ENCODE peak calls at places on chromosomes 6 and 20, in eight cellular contexts. One of them, this sample, is unnamed.

GRCh38 chr20:45069261-45069660 is 31.7 kb downstream of the KCNS1 start:
- DNase-seq in AML-193: no peak
- DNase-seq in HS-5: no peak
- DNase-seq in endothelial cell: no peak
- DNase-seq in iPS DF 19.7: no peak
- DNase-seq in GM23338: no peak
- DNase-seq in fibroblast of the conjunctiva: no peak
- DNase-seq in substantia nigra: no peak
- DNase-seq in this sample: no peak

GRCh38 chr6:47153066-47153755 is 111.1 kb upstream of the ADGRF1 start:
- DNase-seq in AML-193: no peak
- DNase-seq in HS-5: peak
- DNase-seq in endothelial cell: no peak
- DNase-seq in iPS DF 19.7: peak
- DNase-seq in GM23338: peak
- DNase-seq in fibroblast of the conjunctiva: no peak
- DNase-seq in substantia nigra: no peak
- DNase-seq in this sample: no peak

GRCh38 chr6:132491303-132491702 is 21.6 kb downstream of the STX7 start:
- DNase-seq in AML-193: no peak
- DNase-seq in HS-5: no peak
- DNase-seq in endothelial cell: no peak
- DNase-seq in iPS DF 19.7: no peak
- DNase-seq in GM23338: no peak
- DNase-seq in fibroblast of the conjunctiva: no peak
- DNase-seq in substantia nigra: no peak
- DNase-seq in this sample: no peak

GRCh38 chr6:84709121-84709520 is 55.3 kb downstream of the TBX18 start:
- DNase-seq in AML-193: no peak
- DNase-seq in HS-5: no peak
- DNase-seq in endothelial cell: peak
- DNase-seq in iPS DF 19.7: no peak
- DNase-seq in GM23338: no peak
- DNase-seq in fibroblast of the conjunctiva: no peak
- DNase-seq in substantia nigra: no peak
- DNase-seq in this sample: no peak

GRCh38 chr6:5981274-5982026 is 25.3 kb downstream of the NRN1 start:
- DNase-seq in AML-193: no peak
- DNase-seq in HS-5: peak
- DNase-seq in endothelial cell: no peak
- DNase-seq in iPS DF 19.7: no peak
- DNase-seq in GM23338: no peak
- DNase-seq in fibroblast of the conjunctiva: peak
- DNase-seq in substantia nigra: no peak
- DNase-seq in this sample: no peak

GRCh38 chr6:40587240-40588069 is at the start of gene LRFN2:
- DNase-seq in AML-193: peak
- DNase-seq in HS-5: peak
- DNase-seq in endothelial cell: peak
- DNase-seq in iPS DF 19.7: no peak
- DNase-seq in GM23338: peak
- DNase-seq in fibroblast of the conjunctiva: peak
- DNase-seq in substantia nigra: no peak
- DNase-seq in this sample: peak

GRCh38 chr20:31260326-31260932 is 3.0 kb downstream of the DEFB115 start:
- DNase-seq in AML-193: peak
- DNase-seq in HS-5: no peak
- DNase-seq in endothelial cell: no peak
- DNase-seq in iPS DF 19.7: no peak
- DNase-seq in GM23338: peak
- DNase-seq in fibroblast of the conjunctiva: no peak
- DNase-seq in substantia nigra: no peak
- DNase-seq in this sample: no peak

GRCh38 chr20:47543006-47543431 is 41.3 kb downstream of the NCOA3 start:
- DNase-seq in AML-193: no peak
- DNase-seq in HS-5: no peak
- DNase-seq in endothelial cell: no peak
- DNase-seq in iPS DF 19.7: no peak
- DNase-seq in GM23338: no peak
- DNase-seq in fibroblast of the conjunctiva: no peak
- DNase-seq in substantia nigra: no peak
- DNase-seq in this sample: no peak

GRCh38 chr20:34571753-34572152 is 13.2 kb downstream of the MAP1LC3A start:
- DNase-seq in AML-193: no peak
- DNase-seq in HS-5: no peak
- DNase-seq in endothelial cell: no peak
- DNase-seq in iPS DF 19.7: no peak
- DNase-seq in GM23338: peak
- DNase-seq in fibroblast of the conjunctiva: no peak
- DNase-seq in substantia nigra: no peak
- DNase-seq in this sample: no peak

GRCh38 chr20:18913701-18914100 is 100.1 kb downstream of the SCP2D1 start:
- DNase-seq in AML-193: no peak
- DNase-seq in HS-5: no peak
- DNase-seq in endothelial cell: no peak
- DNase-seq in iPS DF 19.7: no peak
- DNase-seq in GM23338: no peak
- DNase-seq in fibroblast of the conjunctiva: no peak
- DNase-seq in substantia nigra: no peak
- DNase-seq in this sample: no peak

GRCh38 chr6:29995346-29995777 is 53.0 kb downstream of the HLA-A start:
- DNase-seq in AML-193: peak
- DNase-seq in HS-5: no peak
- DNase-seq in endothelial cell: no peak
- DNase-seq in iPS DF 19.7: no peak
- DNase-seq in GM23338: no peak
- DNase-seq in fibroblast of the conjunctiva: no peak
- DNase-seq in substantia nigra: no peak
- DNase-seq in this sample: no peak

GRCh38 chr6:87907521-87907920 is 140.1 kb upstream of the SPACA1 start:
- DNase-seq in AML-193: peak
- DNase-seq in HS-5: peak
- DNase-seq in endothelial cell: no peak
- DNase-seq in iPS DF 19.7: no peak
- DNase-seq in GM23338: no peak
- DNase-seq in fibroblast of the conjunctiva: no peak
- DNase-seq in substantia nigra: no peak
- DNase-seq in this sample: no peak

GRCh38 chr6:83152913-83153312 is 40.2 kb downstream of the PGM3 start:
- DNase-seq in AML-193: no peak
- DNase-seq in HS-5: no peak
- DNase-seq in endothelial cell: no peak
- DNase-seq in iPS DF 19.7: no peak
- DNase-seq in GM23338: no peak
- DNase-seq in fibroblast of the conjunctiva: no peak
- DNase-seq in substantia nigra: no peak
- DNase-seq in this sample: no peak

GRCh38 chr6:127160484-127160883 is 42.0 kb downstream of the RSPO3 start:
- DNase-seq in AML-193: no peak
- DNase-seq in HS-5: no peak
- DNase-seq in endothelial cell: no peak
- DNase-seq in iPS DF 19.7: no peak
- DNase-seq in GM23338: peak
- DNase-seq in fibroblast of the conjunctiva: no peak
- DNase-seq in substantia nigra: no peak
- DNase-seq in this sample: no peak

GRCh38 chr6:89689732-89690131 is 51.2 kb upstream of the LYRM2 start:
- DNase-seq in AML-193: no peak
- DNase-seq in HS-5: no peak
- DNase-seq in endothelial cell: no peak
- DNase-seq in iPS DF 19.7: peak
- DNase-seq in GM23338: peak
- DNase-seq in fibroblast of the conjunctiva: no peak
- DNase-seq in substantia nigra: peak
- DNase-seq in this sample: peak

GRCh38 chr6:11650297-11650696 is 112.7 kb downstream of the TMEM170B start:
- DNase-seq in AML-193: no peak
- DNase-seq in HS-5: peak
- DNase-seq in endothelial cell: peak
- DNase-seq in iPS DF 19.7: peak
- DNase-seq in GM23338: peak
- DNase-seq in fibroblast of the conjunctiva: no peak
- DNase-seq in substantia nigra: no peak
- DNase-seq in this sample: no peak

GRCh38 chr20:54342258-54342782 is 133.1 kb upstream of the DOK5 start:
- DNase-seq in AML-193: no peak
- DNase-seq in HS-5: no peak
- DNase-seq in endothelial cell: no peak
- DNase-seq in iPS DF 19.7: no peak
- DNase-seq in GM23338: no peak
- DNase-seq in fibroblast of the conjunctiva: no peak
- DNase-seq in substantia nigra: no peak
- DNase-seq in this sample: no peak

GRCh38 chr20:3172933-3173581 is at the start of gene LZTS3:
- DNase-seq in AML-193: no peak
- DNase-seq in HS-5: no peak
- DNase-seq in endothelial cell: peak
- DNase-seq in iPS DF 19.7: no peak
- DNase-seq in GM23338: peak
- DNase-seq in fibroblast of the conjunctiva: no peak
- DNase-seq in substantia nigra: no peak
- DNase-seq in this sample: peak

GRCh38 chr20:44071526-44072111 is 115.4 kb downstream of the JPH2 start:
- DNase-seq in AML-193: no peak
- DNase-seq in HS-5: no peak
- DNase-seq in endothelial cell: no peak
- DNase-seq in iPS DF 19.7: no peak
- DNase-seq in GM23338: no peak
- DNase-seq in fibroblast of the conjunctiva: no peak
- DNase-seq in substantia nigra: no peak
- DNase-seq in this sample: no peak

GRCh38 chr6:135324531-135324930 is 143.4 kb downstream of the MYB start:
- DNase-seq in AML-193: no peak
- DNase-seq in HS-5: no peak
- DNase-seq in endothelial cell: no peak
- DNase-seq in iPS DF 19.7: no peak
- DNase-seq in GM23338: no peak
- DNase-seq in fibroblast of the conjunctiva: no peak
- DNase-seq in substantia nigra: no peak
- DNase-seq in this sample: no peak

GRCh38 chr6:8059129-8059528 is 5.1 kb downstream of the BLOC1S5 start:
- DNase-seq in AML-193: peak
- DNase-seq in HS-5: no peak
- DNase-seq in endothelial cell: no peak
- DNase-seq in iPS DF 19.7: no peak
- DNase-seq in GM23338: peak
- DNase-seq in fibroblast of the conjunctiva: peak
- DNase-seq in substantia nigra: no peak
- DNase-seq in this sample: no peak

GRCh38 chr6:4124361-4124760 is 11.0 kb downstream of the ECI2 start:
- DNase-seq in AML-193: no peak
- DNase-seq in HS-5: no peak
- DNase-seq in endothelial cell: no peak
- DNase-seq in iPS DF 19.7: no peak
- DNase-seq in GM23338: no peak
- DNase-seq in fibroblast of the conjunctiva: no peak
- DNase-seq in substantia nigra: no peak
- DNase-seq in this sample: no peak

GRCh38 chr6:113860165-113860955 is 3.2 kb downstream of the MARCKS start:
- DNase-seq in AML-193: no peak
- DNase-seq in HS-5: no peak
- DNase-seq in endothelial cell: peak
- DNase-seq in iPS DF 19.7: no peak
- DNase-seq in GM23338: peak
- DNase-seq in fibroblast of the conjunctiva: no peak
- DNase-seq in substantia nigra: no peak
- DNase-seq in this sample: peak

GRCh38 chr20:56414842-56415765 is 3.0 kb downstream of the CASS4 start:
- DNase-seq in AML-193: no peak
- DNase-seq in HS-5: no peak
- DNase-seq in endothelial cell: no peak
- DNase-seq in iPS DF 19.7: no peak
- DNase-seq in GM23338: no peak
- DNase-seq in fibroblast of the conjunctiva: peak
- DNase-seq in substantia nigra: no peak
- DNase-seq in this sample: no peak

GRCh38 chr20:39897058-39897457 is 792.0 kb downstream of the MAFB start:
- DNase-seq in AML-193: no peak
- DNase-seq in HS-5: peak
- DNase-seq in endothelial cell: no peak
- DNase-seq in iPS DF 19.7: no peak
- DNase-seq in GM23338: no peak
- DNase-seq in fibroblast of the conjunctiva: peak
- DNase-seq in substantia nigra: no peak
- DNase-seq in this sample: no peak

This sample was measured in C1 segment of cervical spinal cord.